ENCODE peak calls at places on chromosome 11, in five cellular contexts. One of them, this sample, is unnamed.

GRCh38 chr11:61571337-61571736 is 9.5 kb downstream of the SYT7 start:
- DNase-seq in A549: no peak
- DNase-seq in stomach: no peak
- DNase-seq in tibial nerve: no peak
- DNase-seq in uterus: no peak
- DNase-seq in this sample: no peak

GRCh38 chr11:74319139-74319538 is 7.7 kb upstream of the P4HA3 start:
- DNase-seq in A549: no peak
- DNase-seq in stomach: no peak
- DNase-seq in tibial nerve: no peak
- DNase-seq in uterus: no peak
- DNase-seq in this sample: no peak

GRCh38 chr11:65843811-65844210 is 10.0 kb downstream of the SNX32 start:
- DNase-seq in A549: no peak
- DNase-seq in stomach: no peak
- DNase-seq in tibial nerve: no peak
- DNase-seq in uterus: no peak
- DNase-seq in this sample: no peak

GRCh38 chr11:76669901-76670474 is 559 bp downstream of the LRRC32 start:
- DNase-seq in A549: no peak
- DNase-seq in stomach: no peak
- DNase-seq in tibial nerve: no peak
- DNase-seq in uterus: peak; percentile 64
- DNase-seq in this sample: no peak

GRCh38 chr11:3222941-3223905 is 4.6 kb upstream of the MRGPRG start:
- DNase-seq in A549: no peak
- DNase-seq in stomach: peak; percentile 17
- DNase-seq in tibial nerve: no peak
- DNase-seq in uterus: no peak
- DNase-seq in this sample: peak; percentile 3

GRCh38 chr11:75371930-75372876 is 20.7 kb upstream of the ARRB1 start:
- DNase-seq in A549: peak; percentile 73
- DNase-seq in stomach: no peak
- DNase-seq in tibial nerve: no peak
- DNase-seq in uterus: no peak
- DNase-seq in this sample: peak; percentile 39

GRCh38 chr11:73995731-73996130 is 13.1 kb upstream of the UCP2 start:
- DNase-seq in A549: no peak
- DNase-seq in stomach: no peak
- DNase-seq in tibial nerve: no peak
- DNase-seq in uterus: no peak
- DNase-seq in this sample: no peak

GRCh38 chr11:43835104-43835503 is 45.5 kb upstream of the ALKBH3 start:
- DNase-seq in A549: no peak
- DNase-seq in stomach: peak; percentile 45
- DNase-seq in tibial nerve: no peak
- DNase-seq in uterus: no peak
- DNase-seq in this sample: no peak

GRCh38 chr11:109306322-109306721 is 115.7 kb upstream of the C11orf87 start:
- DNase-seq in A549: no peak
- DNase-seq in stomach: no peak
- DNase-seq in tibial nerve: no peak
- DNase-seq in uterus: no peak
- DNase-seq in this sample: no peak

GRCh38 chr11:48341466-48341865 is 16.7 kb downstream of the OR4C3 start:
- DNase-seq in A549: no peak
- DNase-seq in stomach: no peak
- DNase-seq in tibial nerve: no peak
- DNase-seq in uterus: no peak
- DNase-seq in this sample: no peak

GRCh38 chr11:86896486-86896885 is 58.7 kb downstream of the FZD4 start:
- DNase-seq in A549: no peak
- DNase-seq in stomach: no peak
- DNase-seq in tibial nerve: no peak
- DNase-seq in uterus: no peak
- DNase-seq in this sample: no peak

GRCh38 chr11:74278721-74279148 is 32.7 kb downstream of the P4HA3 start:
- DNase-seq in A549: peak; percentile 68
- DNase-seq in stomach: no peak
- DNase-seq in tibial nerve: peak; percentile 47
- DNase-seq in uterus: peak; percentile 92
- DNase-seq in this sample: peak; percentile 42

GRCh38 chr11:104122008-104122635 is 41.8 kb downstream of the PDGFD start:
- DNase-seq in A549: no peak
- DNase-seq in stomach: no peak
- DNase-seq in tibial nerve: no peak
- DNase-seq in uterus: no peak
- DNase-seq in this sample: no peak

GRCh38 chr11:12269104-12269441 is 108.3 kb upstream of the PARVA start:
- DNase-seq in A549: no peak
- DNase-seq in stomach: peak; percentile 57
- DNase-seq in tibial nerve: no peak
- DNase-seq in uterus: peak; percentile 45
- DNase-seq in this sample: no peak

GRCh38 chr11:132983289-132983688 is 549.0 kb downstream of the OPCML start:
- DNase-seq in A549: no peak
- DNase-seq in stomach: no peak
- DNase-seq in tibial nerve: no peak
- DNase-seq in uterus: no peak
- DNase-seq in this sample: no peak

GRCh38 chr11:95035316-95035715 is 10.3 kb downstream of the KDM4E start:
- DNase-seq in A549: no peak
- DNase-seq in stomach: no peak
- DNase-seq in tibial nerve: no peak
- DNase-seq in uterus: no peak
- DNase-seq in this sample: no peak

GRCh38 chr11:2390871-2391662 is 9.5 kb upstream of the TSSC4 start:
- DNase-seq in A549: peak; percentile 31
- DNase-seq in stomach: no peak
- DNase-seq in tibial nerve: no peak
- DNase-seq in uterus: peak; percentile 83
- DNase-seq in this sample: peak; percentile 61

GRCh38 chr11:79082280-79082679 is 358.6 kb downstream of the TENM4 start:
- DNase-seq in A549: no peak
- DNase-seq in stomach: no peak
- DNase-seq in tibial nerve: no peak
- DNase-seq in uterus: no peak
- DNase-seq in this sample: no peak

GRCh38 chr11:93432247-93432646 is 101.7 kb downstream of the DEUP1 start:
- DNase-seq in A549: no peak
- DNase-seq in stomach: no peak
- DNase-seq in tibial nerve: no peak
- DNase-seq in uterus: no peak
- DNase-seq in this sample: no peak

GRCh38 chr11:39239553-39239952 is 2219.9 kb downstream of the LRRC4C start:
- DNase-seq in A549: no peak
- DNase-seq in stomach: no peak
- DNase-seq in tibial nerve: no peak
- DNase-seq in uterus: no peak
- DNase-seq in this sample: no peak

GRCh38 chr11:69202511-69203221 is 46.9 kb downstream of the SMIM38 start:
- DNase-seq in A549: no peak
- DNase-seq in stomach: no peak
- DNase-seq in tibial nerve: no peak
- DNase-seq in uterus: no peak
- DNase-seq in this sample: no peak

GRCh38 chr11:15967966-15968365 is 388.4 kb downstream of the SOX6 start:
- DNase-seq in A549: no peak
- DNase-seq in stomach: no peak
- DNase-seq in tibial nerve: no peak
- DNase-seq in uterus: no peak
- DNase-seq in this sample: no peak

GRCh38 chr11:107651672-107652071 is 60.2 kb downstream of the SLN start:
- DNase-seq in A549: peak; percentile 3
- DNase-seq in stomach: no peak
- DNase-seq in tibial nerve: no peak
- DNase-seq in uterus: no peak
- DNase-seq in this sample: no peak

GRCh38 chr11:26806209-26806608 is 84.3 kb upstream of the SLC5A12 start:
- DNase-seq in A549: no peak
- DNase-seq in stomach: no peak
- DNase-seq in tibial nerve: no peak
- DNase-seq in uterus: no peak
- DNase-seq in this sample: no peak

GRCh38 chr11:74460065-74460464 is 7.3 kb downstream of the KCNE3 start:
- DNase-seq in A549: no peak
- DNase-seq in stomach: no peak
- DNase-seq in tibial nerve: no peak
- DNase-seq in uterus: no peak
- DNase-seq in this sample: no peak

GRCh38 chr11:117000741-117001096 is 97.5 kb downstream of the SIK3 start:
- DNase-seq in A549: no peak
- DNase-seq in stomach: no peak
- DNase-seq in tibial nerve: no peak
- DNase-seq in uterus: no peak
- DNase-seq in this sample: no peak

GRCh38 chr11:94224078-94224477 is 80.3 kb upstream of the IZUMO1R start:
- DNase-seq in A549: no peak
- DNase-seq in stomach: no peak
- DNase-seq in tibial nerve: no peak
- DNase-seq in uterus: no peak
- DNase-seq in this sample: no peak

GRCh38 chr11:3090096-3090901 is 33.1 kb upstream of the CARS1 start:
- DNase-seq in A549: no peak
- DNase-seq in stomach: no peak
- DNase-seq in tibial nerve: no peak
- DNase-seq in uterus: peak; percentile 13
- DNase-seq in this sample: no peak

GRCh38 chr11:94586978-94587377 is 19.8 kb downstream of the PIWIL4 start:
- DNase-seq in A549: no peak
- DNase-seq in stomach: no peak
- DNase-seq in tibial nerve: no peak
- DNase-seq in uterus: no peak
- DNase-seq in this sample: no peak

GRCh38 chr11:128482512-128483191 is 104.7 kb downstream of the ETS1 start:
- DNase-seq in A549: no peak
- DNase-seq in stomach: no peak
- DNase-seq in tibial nerve: peak; percentile 50
- DNase-seq in uterus: no peak
- DNase-seq in this sample: no peak
- TF ChIP-seq CTCF in A549: no peak
- TF ChIP-seq CTCF in stomach: no peak
- TF ChIP-seq CTCF in tibial nerve: no peak
- TF ChIP-seq CTCF in uterus: no peak
- TF ChIP-seq CTCF in this sample: no peak

GRCh38 chr11:67252831-67253239 is 13.4 kb upstream of the GRK2 start:
- DNase-seq in A549: peak; percentile 49
- DNase-seq in stomach: no peak
- DNase-seq in tibial nerve: no peak
- DNase-seq in uterus: no peak
- DNase-seq in this sample: no peak
- TF ChIP-seq POLR2A in A549: no peak
- TF ChIP-seq POLR2A in stomach: no peak
- TF ChIP-seq POLR2A in tibial nerve: no peak
- TF ChIP-seq POLR2A in uterus: no peak
- TF ChIP-seq POLR2A in this sample: no peak

DNA sequence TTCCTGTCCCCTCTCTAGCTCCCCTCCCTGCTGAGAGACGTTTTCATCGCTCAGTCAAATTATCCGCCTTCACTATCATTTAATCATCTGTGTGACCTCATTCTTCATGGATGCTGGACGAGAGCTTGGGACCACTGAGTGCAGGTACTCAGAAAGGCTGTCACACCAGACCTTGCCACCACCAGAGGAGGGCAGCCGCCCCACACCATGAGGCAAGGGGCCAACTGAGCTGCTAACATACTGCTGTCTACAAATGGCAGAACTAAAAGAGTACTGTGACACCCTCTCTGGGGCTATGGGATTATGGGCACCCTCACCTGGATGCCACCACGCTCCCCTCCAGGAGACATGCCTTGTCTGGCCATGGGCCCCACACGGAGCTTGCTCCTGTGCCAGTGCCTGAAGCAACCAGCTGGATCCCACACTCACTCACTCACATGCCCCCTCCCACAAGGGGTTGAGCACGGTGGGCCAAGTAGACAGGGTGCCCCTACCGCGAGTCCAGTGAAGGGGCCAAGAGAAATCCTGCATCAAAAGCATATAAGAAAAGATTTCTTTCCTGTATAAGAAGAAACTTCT is 670.0 kb upstream of the CCDC90B start:
- DNase-seq in A549: no peak
- DNase-seq in stomach: no peak
- DNase-seq in tibial nerve: no peak
- DNase-seq in uterus: no peak
- DNase-seq in this sample: no peak
- TF ChIP-seq CTCF in A549: no peak
- TF ChIP-seq CTCF in stomach: no peak
- TF ChIP-seq CTCF in tibial nerve: no peak
- TF ChIP-seq CTCF in uterus: no peak
- TF ChIP-seq CTCF in this sample: no peak

GRCh38 chr11:693415-693831 is 1.6 kb downstream of the DEAF1 start:
- DNase-seq in A549: no peak
- DNase-seq in stomach: no peak
- DNase-seq in tibial nerve: no peak
- DNase-seq in uterus: no peak
- DNase-seq in this sample: no peak

GRCh38 chr11:693887-694562 is 997 bp downstream of the DEAF1 start:
- DNase-seq in A549: no peak
- DNase-seq in stomach: no peak
- DNase-seq in tibial nerve: no peak
- DNase-seq in uterus: peak; percentile 43
- DNase-seq in this sample: peak; percentile 69

GRCh38 chr11:695332-695605 is 247 bp upstream of the DEAF1 start:
- DNase-seq in A549: no peak
- DNase-seq in stomach: no peak
- DNase-seq in tibial nerve: no peak
- DNase-seq in uterus: no peak
- DNase-seq in this sample: no peak

GRCh38 chr11:695606-696381 is at the start of gene TMEM80:
- DNase-seq in A549: peak; percentile 54
- DNase-seq in stomach: peak; percentile 100
- DNase-seq in tibial nerve: peak; percentile 99
- DNase-seq in uterus: peak; percentile 99
- DNase-seq in this sample: peak; percentile 99

DNA sequence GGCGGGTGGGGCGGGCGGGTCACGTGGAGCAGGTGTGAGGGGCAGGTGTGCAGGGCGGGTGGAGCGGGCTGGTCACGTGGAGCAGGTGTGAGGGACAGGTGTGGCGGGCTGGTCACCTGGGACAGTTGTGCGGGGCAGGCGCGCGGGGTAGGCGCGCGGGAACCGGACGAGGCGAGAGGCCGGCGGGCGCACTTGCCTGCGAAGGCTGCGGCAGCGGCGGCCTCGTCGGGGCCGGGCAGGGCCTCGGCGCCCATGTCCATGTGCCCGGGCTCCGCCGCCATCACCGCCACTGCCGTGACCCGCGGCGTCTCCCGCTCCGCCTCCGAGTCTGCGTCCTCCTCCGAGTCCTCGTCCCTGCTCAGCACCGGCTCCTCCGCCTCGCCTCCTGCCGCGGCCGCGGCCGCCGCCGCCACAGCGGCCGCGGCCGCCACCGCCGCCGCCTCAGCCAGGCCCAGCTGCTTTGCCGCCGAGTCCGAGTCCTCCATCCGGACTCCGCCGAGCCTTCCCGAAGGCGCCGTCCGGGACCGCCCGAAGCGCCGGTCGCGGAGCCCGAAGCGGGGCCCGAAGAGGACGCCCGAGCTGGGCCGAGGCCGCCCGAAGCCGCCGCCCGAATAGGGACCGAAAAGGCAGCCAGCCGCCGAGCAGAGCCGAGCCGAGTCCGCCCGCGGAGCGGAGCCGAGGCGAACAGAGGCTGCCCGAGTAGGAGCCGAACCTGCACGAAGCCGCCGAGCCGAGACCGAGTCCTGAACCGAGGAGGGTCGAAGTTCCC is at the start of gene DEAF1:
- DNase-seq in A549: peak; percentile 37
- DNase-seq in stomach: peak; percentile 99
- DNase-seq in tibial nerve: peak; percentile 98
- DNase-seq in uterus: peak; percentile 100
- DNase-seq in this sample: peak; percentile 99
- TF ChIP-seq POLR2A in A549: peak; percentile 37
- TF ChIP-seq POLR2A in stomach: no peak
- TF ChIP-seq POLR2A in tibial nerve: peak; percentile 31
- TF ChIP-seq POLR2A in uterus: peak; percentile 24
- TF ChIP-seq POLR2A in this sample: no peak